ENCODE peak calls at places on chromosome 12, in ten cellular contexts. C is colonic mucosa, J is A549, E is left cardiac atrium, U is hypothalamus, M is GM23248, V is SW 1271, D is fibroblast of lung, L is RWPE1, P is Calu3. Q is an unnamed sample.

GRCh38 chr12:24379493-24379892 is 430.0 kb upstream of the SOX5 start:
- DNase-seq in C (no peak), J (no peak), E (no peak), U (no peak), M (no peak), V (no peak), D (no peak), L (no peak), P (no peak), Q (no peak)

GRCh38 chr12:25052191-25053020 is 103.5 kb upstream of the BCAT1 start:
- DNase-seq in C (peak; percentile 24), J (no peak), E (no peak), U (peak; percentile 9), M (no peak), V (no peak), D (no peak), L (no peak), P (no peak), Q (no peak)

GRCh38 chr12:117513353-117513752 is 151.9 kb upstream of the NOS1 start:
- DNase-seq in C (no peak), J (no peak), E (no peak), U (no peak), M (no peak), V (no peak), D (no peak), L (no peak), P (no peak), Q (no peak)

GRCh38 chr12:123056709-123057108 is 76.2 kb downstream of the ARL6IP4 start:
- DNase-seq in C (no peak), J (no peak), E (no peak), U (no peak), M (no peak), V (no peak), D (no peak), L (no peak), P (no peak), Q (no peak)

GRCh38 chr12:71648537-71648936 is 15.1 kb downstream of the ZFC3H1 start:
- DNase-seq in C (no peak), J (no peak), E (no peak), U (no peak), M (no peak), V (no peak), D (no peak), L (no peak), P (no peak), Q (no peak)

GRCh38 chr12:62691309-62691708 is 224.7 kb downstream of the MON2 start:
- DNase-seq in C (no peak), J (no peak), E (no peak), U (no peak), M (no peak), V (no peak), D (no peak), L (no peak), P (no peak), Q (no peak)

GRCh38 chr12:50120953-50121352 is 8.9 kb downstream of the COX14 start:
- DNase-seq in C (no peak), J (no peak), E (no peak), U (no peak), M (no peak), V (no peak), D (no peak), L (no peak), P (no peak), Q (no peak)

GRCh38 chr12:93710574-93710926 is 33.4 kb downstream of the CRADD start:
- DNase-seq in C (no peak), J (no peak), E (no peak), U (no peak), M (no peak), V (no peak), D (no peak), L (no peak), P (no peak), Q (no peak)

GRCh38 chr12:27081668-27082091 is 698 bp downstream of the C12orf71 start:
- DNase-seq in C (no peak), J (no peak), E (peak; percentile 29), U (no peak), M (peak; percentile 62), V (no peak), D (no peak), L (peak; percentile 73), P (no peak), Q (no peak)

GRCh38 chr12:95118138-95118787 is 44.8 kb upstream of the NR2C1 start:
- DNase-seq in C (no peak), J (peak; percentile 57), E (no peak), U (no peak), M (peak; percentile 88), V (peak; percentile 88), D (peak; percentile 93), L (peak; percentile 76), P (peak; percentile 48), Q (no peak)

GRCh38 chr12:57603758-57604453 is 718 bp upstream of the DTX3 start:
- DNase-seq in C (peak; percentile 38), J (no peak), E (peak; percentile 60), U (peak; percentile 51), M (peak; percentile 84), V (no peak), D (peak; percentile 78), L (no peak), P (no peak), Q (no peak)

GRCh38 chr12:103813426-103813825 is 27.6 kb downstream of the NT5DC3 start:
- DNase-seq in C (no peak), J (no peak), E (no peak), U (no peak), M (no peak), V (no peak), D (no peak), L (no peak), P (no peak), Q (no peak)

GRCh38 chr12:65868133-65868705 is 43.9 kb downstream of the HMGA2 start:
- DNase-seq in C (no peak), J (no peak), E (no peak), U (no peak), M (peak; percentile 93), V (peak; percentile 63), D (peak; percentile 95), L (peak; percentile 57), P (no peak), Q (no peak)

GRCh38 chr12:13197526-13198141 is 1.1 kb downstream of the EMP1 start:
- DNase-seq in C (peak; percentile 40), J (no peak), E (peak; percentile 64), U (no peak), M (peak; percentile 84), V (no peak), D (no peak), L (no peak), P (no peak), Q (no peak)

GRCh38 chr12:22255097-22255496 is 79.4 kb downstream of the ST8SIA1 start:
- DNase-seq in C (no peak), J (no peak), E (no peak), U (peak; percentile 26), M (peak; percentile 14), V (no peak), D (peak; percentile 52), L (peak; percentile 21), P (no peak), Q (no peak)

GRCh38 chr12:85036241-85036707 is at the start of the genes LRRIQ1 and TSPAN19:
- DNase-seq in C (peak; percentile 55), J (peak; percentile 75), E (peak; percentile 62), U (peak; percentile 64), M (peak; percentile 88), V (no peak), D (peak; percentile 87), L (peak; percentile 94), P (peak; percentile 85), Q (peak; percentile 70)

GRCh38 chr12:41794341-41794740 is 350.3 kb downstream of the GXYLT1 start:
- DNase-seq in C (no peak), J (no peak), E (no peak), U (no peak), M (no peak), V (no peak), D (no peak), L (no peak), P (no peak), Q (no peak)

GRCh38 chr12:101653503-101653902 is 43.9 kb upstream of the CHPT1 start:
- DNase-seq in C (peak; percentile 38), J (no peak), E (no peak), U (no peak), M (no peak), V (no peak), D (no peak), L (no peak), P (no peak), Q (no peak)